ENCODE peak calls at places on chromosome X, in five cellular contexts. N, Z, W, K and E are unnamed samples. For H3K27me3, H3K9me3 and H3K36me3, the result is how much of the 10 kb centered on the place peaks cover.

GRCh38 chrX:100494974-100495373 is 84.9 kb upstream of the PCDH19 start:
- DNase-seq in N (no peak), Z (peak), W (no peak), K (no peak), E (no peak)

GRCh38 chrX:9578083-9578779 is 113.4 kb downstream of the TBL1X start:
- DNase-seq in N (no peak), Z (no peak), W (peak), K (no peak), E (no peak)

GRCh38 chrX:9610774-9611392 is 146.0 kb downstream of the TBL1X start:
- DNase-seq in N (no peak), Z (no peak), W (peak), K (no peak), E (no peak)

GRCh38 chrX:114717921-114718320 is 134.0 kb downstream of the HTR2C start:
- DNase-seq in N (no peak), Z (no peak), W (no peak), K (no peak), E (no peak)

GRCh38 chrX:40663880-40664630 is 16.7 kb upstream of the CXorf38 start:
- DNase-seq in N (no peak), Z (no peak), W (peak), K (no peak), E (no peak)

GRCh38 chrX:106249706-106250379 is 81.7 kb downstream of the PWWP3B start:
- DNase-seq in N (no peak), Z (no peak), W (no peak), K (no peak), E (no peak)

GRCh38 chrX:49176421-49177326 is 5.0 kb downstream of the PLP2 start:
- DNase-seq in N (no peak), Z (no peak), W (no peak), K (no peak), E (peak)

GRCh38 chrX:130173190-130173895 is 1.6 kb downstream of the RAB33A start:
- DNase-seq in N (no peak), Z (peak), W (peak), K (no peak), E (peak)

GRCh38 chrX:70755850-70756249 is 152.7 kb downstream of the TEX11 start:
- DNase-seq in N (no peak), Z (no peak), W (no peak), K (peak), E (no peak)

GRCh38 chrX:116031331-116031730 is 139.2 kb upstream of the AGTR2 start:
- DNase-seq in N (no peak), Z (no peak), W (no peak), K (no peak), E (no peak)

GRCh38 chrX:65035451-65035779 is 59.2 kb upstream of the ZC4H2 start:
- DNase-seq in N (peak), Z (no peak), W (peak), K (peak), E (no peak)

GRCh38 chrX:119669424-119670037 is 23.4 kb downstream of the SEPTIN6 start:
- DNase-seq in N (peak), Z (no peak), W (peak), K (no peak), E (no peak)

GRCh38 chrX:2449135-2449886 is 51.5 kb downstream of the DHRSX start:
- DNase-seq in N (no peak), Z (no peak), W (no peak), K (peak), E (no peak)

GRCh38 chrX:130086414-130087207 is 23.7 kb downstream of the ELF4 start:
- DNase-seq in N (no peak), Z (no peak), W (no peak), K (no peak), E (no peak)

GRCh38 chrX:80808854-80809493 is 703 bp downstream of the BRWD3 start:
- DNase-seq in N (peak), Z (peak), W (no peak), K (peak), E (peak)

GRCh38 chrX:108734426-108734825 is 1.9 kb downstream of the IRS4 start:
- DNase-seq in N (no peak), Z (no peak), W (no peak), K (no peak), E (no peak)

GRCh38 chrX:1239681-1240142 is 27.3 kb upstream of the CRLF2 start:
- DNase-seq in N (peak), Z (no peak), W (no peak), K (no peak), E (no peak)

GRCh38 chrX:53441531-53442321 is 7.6 kb upstream of the HSD17B10 start:
- DNase-seq in N (peak), Z (peak), W (peak), K (peak), E (peak)

GRCh38 chrX:57104406-57104805 is 16.9 kb downstream of the SPIN2B start:
- DNase-seq in N (no peak), Z (no peak), W (no peak), K (no peak), E (no peak)

GRCh38 chrX:74061879-74062278 is 242.1 kb upstream of the ZCCHC13 start:
- DNase-seq in N (no peak), Z (no peak), W (no peak), K (no peak), E (no peak)

GRCh38 chrX:14030248-14030592 is 528 bp upstream of the GEMIN8 start:
- DNase-seq in N (no peak), Z (no peak), W (peak), K (no peak), E (no peak)

GRCh38 chrX:20116575-20117240 is at the start of gene MAP7D2:
- DNase-seq in N (no peak), Z (no peak), W (no peak), K (no peak), E (peak)

GRCh38 chrX:47749185-47749967 is 87.3 kb upstream of the ZNF81 start:
- DNase-seq in N (no peak), Z (no peak), W (peak), K (no peak), E (no peak)

GRCh38 chrX:103404225-103405008 is 28.1 kb downstream of the BEX3 start:
- DNase-seq in N (peak), Z (peak), W (peak), K (peak), E (peak)

GRCh38 chrX:110383414-110383813 is 24.8 kb downstream of the RTL9 start:
- DNase-seq in N (no peak), Z (no peak), W (peak), K (no peak), E (no peak)

GRCh38 chrX:43971966-43972961 is 926 bp downstream of the NDP start:
- DNase-seq in N (no peak), Z (no peak), W (peak), K (no peak), E (peak)

GRCh38 chrX:154840856-154841255 is 6.4 kb upstream of the SMIM9 start:
- DNase-seq in N (no peak), Z (peak), W (peak), K (no peak), E (no peak)

GRCh38 chrX:110037181-110037580 is 34.3 kb downstream of the TMEM164 start:
- DNase-seq in N (no peak), Z (no peak), W (no peak), K (no peak), E (no peak)

GRCh38 chrX:56219702-56220101 is 12.5 kb upstream of the KLF8 start:
- DNase-seq in N (no peak), Z (no peak), W (no peak), K (no peak), E (no peak)

GRCh38 chrX:9231491-9231890 is 197.6 kb upstream of the FAM9B start:
- DNase-seq in N (no peak), Z (peak), W (peak), K (no peak), E (no peak)

GRCh38 chrX:54808109-54808604 is 612 bp downstream of the MAGED2 start:
- DNase-seq in N (peak), Z (no peak), W (no peak), K (peak), E (peak)

GRCh38 chrX:103367502-103367901 is 8.8 kb upstream of the BEX3 start:
- DNase-seq in N (no peak), Z (no peak), W (peak), K (no peak), E (no peak)

GRCh38 chrX:126509917-126510316 is 42.7 kb downstream of the DCAF12L1 start:
- DNase-seq in N (no peak), Z (no peak), W (no peak), K (no peak), E (no peak)

GRCh38 chrX:39852496-39852895 is 245.3 kb downstream of the BCOR start:
- DNase-seq in N (no peak), Z (no peak), W (no peak), K (no peak), E (no peak)

GRCh38 chrX:130079824-130080406 is 30.4 kb downstream of the ELF4 start:
- DNase-seq in N (peak), Z (peak), W (peak), K (no peak), E (peak)

GRCh38 chrX:50448565-50448964 is 22.1 kb downstream of the DGKK start:
- DNase-seq in N (no peak), Z (peak), W (peak), K (no peak), E (peak)

GRCh38 chrX:139692506-139692849 is 15.5 kb downstream of the MCF2 start:
- DNase-seq in N (peak), Z (no peak), W (no peak), K (no peak), E (no peak)

GRCh38 chrX:41909068-41909467 is 14.3 kb downstream of the CASK start:
- DNase-seq in N (no peak), Z (no peak), W (no peak), K (no peak), E (no peak)

GRCh38 chrX:132774312-132774711 is 184.1 kb downstream of the HS6ST2 start:
- DNase-seq in N (no peak), Z (peak), W (no peak), K (no peak), E (no peak)
- H3K27me3 ChIP-seq in N (under half), Z (under half), W (under half), K (under half), E (under half)

DNA sequence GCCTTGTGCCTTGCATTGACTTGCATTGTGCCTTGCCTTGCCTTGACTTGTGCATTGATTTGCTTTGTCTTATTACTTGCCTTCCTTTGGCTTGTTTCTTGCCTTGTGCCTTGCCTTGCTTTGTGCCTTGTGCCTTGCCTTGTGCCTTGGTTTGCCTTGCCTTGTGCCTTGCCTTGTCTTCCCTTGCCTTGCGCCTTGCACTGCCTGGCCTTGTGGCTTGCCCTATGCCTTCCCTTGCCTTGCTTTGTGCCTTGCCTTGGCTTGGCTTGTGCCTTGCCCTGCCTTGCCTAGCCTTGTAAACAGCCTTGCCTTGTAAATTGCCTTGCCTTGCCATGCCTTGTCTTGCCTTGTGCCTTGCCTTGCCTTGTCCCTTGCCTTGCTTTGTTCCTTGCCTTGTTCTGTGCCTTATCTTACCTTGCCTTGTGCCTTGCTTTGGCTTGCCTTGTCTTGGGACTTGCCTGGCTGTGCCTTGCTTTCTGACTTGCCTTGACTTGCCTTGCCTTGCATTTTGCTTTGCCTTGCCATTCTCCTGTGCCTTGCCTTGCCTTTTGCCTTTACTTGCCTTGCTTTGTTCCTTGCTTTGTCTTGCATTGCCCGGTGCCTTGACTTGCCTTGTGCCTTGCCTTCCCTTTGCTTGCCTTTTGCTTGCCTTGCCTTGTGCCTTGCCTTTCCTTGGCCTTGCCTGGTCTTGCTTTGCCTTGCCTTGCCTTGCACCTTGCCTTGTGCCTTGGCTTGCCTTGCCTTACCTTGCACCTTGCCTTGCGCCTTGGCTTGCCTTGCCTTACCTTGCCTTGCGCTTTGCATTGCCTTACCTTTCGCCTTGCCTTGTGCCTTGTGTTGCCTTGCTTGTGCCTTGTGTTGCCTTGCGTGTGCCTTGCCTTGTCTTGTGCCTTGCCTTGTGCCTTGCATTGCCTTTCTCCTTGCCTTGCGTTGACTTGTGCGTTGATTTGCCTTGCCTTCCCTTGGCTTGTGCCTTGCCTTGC is 97.5 kb downstream of the TAB3 start:
- DNase-seq in N (no peak), Z (no peak), W (no peak), K (no peak), E (no peak)
- H3K9me3 ChIP-seq in N (under half), Z (under half), W (under half), K (under half), E (under half)

DNA sequence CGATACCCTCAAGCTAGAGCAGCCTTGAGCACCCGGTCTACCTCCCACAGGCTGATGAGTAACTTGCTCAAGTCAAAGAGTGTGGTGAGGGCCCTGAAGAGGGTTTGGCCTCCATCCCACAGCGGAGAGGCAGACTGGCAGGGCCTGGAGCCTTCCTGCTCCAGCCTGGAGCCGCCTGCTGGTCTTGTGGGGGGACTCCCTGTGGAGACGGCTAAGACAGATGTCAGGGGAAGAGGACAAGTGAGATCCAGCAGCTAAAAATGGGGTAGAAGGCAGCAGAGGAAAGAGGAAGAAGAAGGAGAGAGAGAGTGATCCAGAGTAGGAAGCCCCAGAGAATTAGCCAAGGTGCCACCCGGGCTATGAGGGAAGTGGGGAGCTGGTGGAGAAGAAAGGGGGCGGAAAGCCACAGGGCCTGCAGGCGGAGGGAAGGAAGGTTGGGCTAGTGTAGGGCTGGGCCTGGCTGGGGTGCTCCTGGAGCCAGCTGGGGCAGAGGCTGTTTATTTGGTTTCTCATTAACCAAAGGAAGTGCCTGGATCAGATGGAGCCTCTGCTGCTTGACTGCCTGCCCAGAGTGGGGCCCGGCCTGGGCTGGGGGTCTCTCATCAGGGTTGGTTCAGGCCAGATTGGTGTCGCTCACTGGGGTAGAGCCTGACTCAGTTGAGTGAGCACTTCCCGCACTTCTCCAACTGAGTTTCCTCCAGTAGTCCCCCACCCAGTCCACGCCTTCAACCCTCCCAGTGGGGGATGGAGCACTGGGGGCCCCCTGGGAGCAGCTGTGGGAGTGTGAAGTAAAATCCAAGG is 14.2 kb downstream of the EFNB1 start:
- DNase-seq in N (no peak), Z (no peak), W (peak), K (no peak), E (peak)
- H3K36me3 ChIP-seq in N (under half), Z (under half), W (under half), K (under half), E (under half)

GRCh38 chrX:124557976-124558375 is 211.6 kb downstream of the SH2D1A start:
- DNase-seq in N (no peak), Z (no peak), W (no peak), K (no peak), E (no peak)
- H3K27me3 ChIP-seq in N (under half), Z (under half), W (under half), K (under half), E (under half)

GRCh38 chrX:46502848-46503247 is 42.4 kb downstream of the ZNF674 start:
- DNase-seq in N (no peak), Z (no peak), W (no peak), K (no peak), E (no peak)
- H3K9me3 ChIP-seq in N (under half), Z (under half), W (under half), K (under half), E (under half)